ENCODE peak calls at places on chromosomes 4 and X, in nine cellular contexts. R is cardiac fibroblast; U is B cell; M is A549; V is activated CD4-positive, alpha-beta T cell treated with anti-CD3 and anti-CD28 coated beads, Interleukin-2, amount 50 U/mL, for 1 hour; Z is K562; D is ELR; A is Calu3; S is NCI-H1092 treated with DMSO at 0.1 percent for 48 hours. W is an unnamed sample.

GRCh38 chrX:107628662-107629532 is 587 bp downstream of the PRPS1 start:
- DNase-seq in M (peak), D (peak), U (peak), V (peak), R (peak), A (peak), S (peak), Z (peak), W (peak)

GRCh38 chr4:8725071-8725841 is 132.7 kb downstream of the CPZ start:
- DNase-seq in R (no peak), Z (no peak), M (no peak), S (no peak), A (no peak), U (peak), D (no peak), V (no peak), W (no peak)

GRCh38 chrX:18228069-18228468 is 7.4 kb upstream of the BEND2 start:
- DNase-seq in V (no peak), R (no peak), D (no peak), Z (no peak), U (no peak), A (no peak), M (no peak), S (no peak), W (no peak)

GRCh38 chrX:47991263-47992092 is 12.3 kb downstream of the ZNF182 start:
- DNase-seq in D (peak), M (no peak), V (no peak), A (no peak), U (no peak), Z (no peak), R (peak), S (no peak), W (no peak)

GRCh38 chr4:4271912-4272311 is 18.0 kb downstream of the LYAR start:
- DNase-seq in U (no peak), S (no peak), D (peak), M (peak), V (no peak), Z (no peak), A (no peak), R (peak), W (no peak)

GRCh38 chr4:156248921-156249320 is 295.3 kb upstream of the CTSO start:
- DNase-seq in A (no peak), D (no peak), Z (no peak), S (no peak), V (no peak), U (no peak), R (no peak), M (no peak), W (no peak)

GRCh38 chr4:5165419-5166369 is 114.4 kb downstream of the STK32B start:
- DNase-seq in D (peak), M (no peak), Z (no peak), V (no peak), U (no peak), S (no peak), R (peak), A (no peak), W (no peak)

GRCh38 chrX:120664081-120664480 is 34.2 kb upstream of the C1GALT1C1 start:
- DNase-seq in M (peak), R (peak), S (peak), Z (no peak), U (no peak), D (peak), A (no peak), V (no peak), W (peak)

GRCh38 chrX:17022205-17022604 is 75.7 kb downstream of the REPS2 start:
- DNase-seq in Z (no peak), M (no peak), D (peak), A (no peak), U (no peak), S (no peak), V (no peak), R (peak), W (no peak)

GRCh38 chr4:8762356-8762755 is 109.3 kb downstream of the HMX1 start:
- DNase-seq in A (no peak), S (no peak), M (no peak), Z (no peak), D (no peak), R (no peak), U (no peak), V (no peak), W (no peak)

GRCh38 chrX:44344194-44344593 is 722 bp upstream of the EFHC2 start:
- DNase-seq in U (peak), V (peak), A (no peak), D (no peak), S (no peak), Z (peak), R (no peak), M (no peak), W (peak)

GRCh38 chr4:44447563-44448504 is 775 bp downstream of the KCTD8 start:
- DNase-seq in D (no peak), Z (no peak), M (peak), R (peak), A (no peak), U (no peak), S (peak), V (no peak), W (peak)

GRCh38 chr4:125316391-125316780 is 1.6 kb downstream of the FAT4 start:
- DNase-seq in D (peak), V (no peak), S (peak), A (peak), U (no peak), R (no peak), Z (no peak), M (peak), W (no peak)

GRCh38 chr4:6574747-6575502 is at the start of gene MAN2B2:
- DNase-seq in A (peak), S (peak), R (peak), U (peak), D (peak), Z (peak), M (peak), V (peak), W (peak)

GRCh38 chrX:63434665-63435064 is 83.5 kb upstream of the SPIN4 start:
- DNase-seq in D (peak), U (no peak), S (no peak), A (peak), Z (peak), V (no peak), R (no peak), M (peak), W (no peak)

GRCh38 chr4:58760737-58761136 is 1650.6 kb upstream of the IGFBP7 start:
- DNase-seq in U (no peak), D (no peak), Z (no peak), M (peak), V (no peak), S (no peak), A (no peak), R (no peak), W (no peak)

GRCh38 chr4:170089274-170089742 is 448 bp downstream of the AADAT start:
- DNase-seq in U (no peak), D (peak), V (no peak), M (peak), S (peak), R (peak), A (peak), Z (no peak), W (no peak)

GRCh38 chr4:40227284-40227683 is 30.5 kb downstream of the RHOH start:
- DNase-seq in R (no peak), S (no peak), M (no peak), A (no peak), U (peak), V (no peak), Z (no peak), D (no peak), W (no peak)

GRCh38 chr4:74021617-74022016 is 16.9 kb downstream of the CXCL3 start:
- DNase-seq in S (no peak), V (no peak), R (no peak), M (no peak), D (no peak), U (no peak), A (no peak), Z (no peak), W (no peak)